ENCODE peak calls at places on chromosomes 11 and 22, in ten cellular contexts. D is pancreas; B is CD8-positive, alpha-beta T cell; K is CD8-positive, alpha-beta memory T cell; V is kidney; Y is mesendoderm; G is iPS DF 6.9; A is IMR-90; N is fibroblast of lung; I is K562. O is an unnamed sample. For H3K4me1, the result is how much of the 10 kb centered on the place peaks cover.

GRCh38 chr11:14026961-14027360 is 64.4 kb downstream of the SPON1 start:
- DNase-seq in D (no peak), B (no peak), K (no peak), V (no peak), Y (peak), G (no peak), A (peak), N (peak), I (no peak), O (no peak)

GRCh38 chr11:951507-951906 is 25.8 kb downstream of the AP2A2 start:
- DNase-seq in D (no peak), B (no peak), K (no peak), V (no peak), Y (no peak), G (no peak), A (no peak), N (no peak), I (no peak), O (peak)

GRCh38 chr22:17086750-17087149 is 1.9 kb downstream of the IL17RA start:
- DNase-seq in D (no peak), B (no peak), K (no peak), V (no peak), Y (no peak), G (no peak), A (no peak), N (no peak), I (no peak), O (no peak)

GRCh38 chr11:78587446-78587845 is 12.8 kb upstream of the NARS2 start:
- DNase-seq in D (no peak), B (no peak), K (no peak), V (no peak), Y (no peak), G (no peak), A (no peak), N (no peak), I (no peak), O (no peak)

GRCh38 chr22:47294222-47294532 is 531.7 kb downstream of the TBC1D22A start:
- DNase-seq in D (no peak), B (no peak), K (no peak), V (no peak), Y (no peak), G (no peak), A (peak), N (peak), I (no peak), O (no peak)

GRCh38 chr11:22764732-22765131 is 64.9 kb downstream of the SVIP start:
- DNase-seq in D (no peak), B (no peak), K (no peak), V (no peak), Y (no peak), G (no peak), A (no peak), N (no peak), I (no peak), O (no peak)

GRCh38 chr11:36070215-36070976 is 126.5 kb downstream of the LDLRAD3 start:
- DNase-seq in D (no peak), B (no peak), K (no peak), V (no peak), Y (no peak), G (no peak), A (no peak), N (no peak), I (no peak), O (no peak)

GRCh38 chr22:29309332-29310064 is 3.0 kb downstream of the GAS2L1 start:
- DNase-seq in D (peak), B (no peak), K (no peak), V (peak), Y (no peak), G (no peak), A (no peak), N (no peak), I (peak), O (peak)

GRCh38 chr11:288328-289144 is at the start of gene PGGHG:
- DNase-seq in D (peak), B (peak), K (peak), V (peak), Y (no peak), G (no peak), A (no peak), N (no peak), I (no peak), O (peak)

GRCh38 chr11:76803811-76804600 is 20.9 kb downstream of the TSKU start:
- DNase-seq in D (no peak), B (no peak), K (no peak), V (no peak), Y (no peak), G (no peak), A (peak), N (peak), I (no peak), O (no peak)

GRCh38 chr11:113923572-113923971 is 19.0 kb downstream of the HTR3B start:
- DNase-seq in D (no peak), B (no peak), K (no peak), V (no peak), Y (no peak), G (no peak), A (no peak), N (no peak), I (no peak), O (no peak)

GRCh38 chr22:19876314-19876940 is 21.8 kb upstream of the GNB1L start:
- DNase-seq in D (peak), B (no peak), K (no peak), V (peak), Y (no peak), G (no peak), A (no peak), N (no peak), I (no peak), O (peak)

GRCh38 chr11:1306186-1307162 is 3.0 kb downstream of the TOLLIP start:
- DNase-seq in D (peak), B (no peak), K (no peak), V (no peak), Y (no peak), G (no peak), A (no peak), N (no peak), I (no peak), O (no peak)

GRCh38 chr11:118000850-118001228 is 14.6 kb downstream of the IL10RA start:
- DNase-seq in D (no peak), B (no peak), K (no peak), V (no peak), Y (no peak), G (no peak), A (no peak), N (no peak), I (no peak), O (no peak)

GRCh38 chr22:37063436-37064420 is 12.2 kb downstream of the KCTD17 start:
- DNase-seq in D (peak), B (no peak), K (no peak), V (peak), Y (no peak), G (no peak), A (no peak), N (no peak), I (no peak), O (peak)

GRCh38 chr22:21026783-21027692 is 5.3 kb downstream of the SLC7A4 start:
- DNase-seq in D (no peak), B (no peak), K (no peak), V (no peak), Y (no peak), G (no peak), A (peak), N (peak), I (no peak), O (no peak)

GRCh38 chr22:48574776-48575566 is 1252.7 kb downstream of the BRD1 start:
- DNase-seq in D (peak), B (no peak), K (no peak), V (peak), Y (peak), G (no peak), A (no peak), N (peak), I (no peak), O (no peak)

GRCh38 chr11:69443968-69444364 is 37.5 kb upstream of the LINC01488 start:
- DNase-seq in D (no peak), B (no peak), K (no peak), V (no peak), Y (peak), G (no peak), A (peak), N (no peak), I (no peak), O (no peak)

GRCh38 chr11:79437981-79438630 is 2.7 kb downstream of the TENM4 start:
- DNase-seq in D (peak), B (no peak), K (no peak), V (peak), Y (peak), G (no peak), A (peak), N (peak), I (no peak), O (no peak)

DNA sequence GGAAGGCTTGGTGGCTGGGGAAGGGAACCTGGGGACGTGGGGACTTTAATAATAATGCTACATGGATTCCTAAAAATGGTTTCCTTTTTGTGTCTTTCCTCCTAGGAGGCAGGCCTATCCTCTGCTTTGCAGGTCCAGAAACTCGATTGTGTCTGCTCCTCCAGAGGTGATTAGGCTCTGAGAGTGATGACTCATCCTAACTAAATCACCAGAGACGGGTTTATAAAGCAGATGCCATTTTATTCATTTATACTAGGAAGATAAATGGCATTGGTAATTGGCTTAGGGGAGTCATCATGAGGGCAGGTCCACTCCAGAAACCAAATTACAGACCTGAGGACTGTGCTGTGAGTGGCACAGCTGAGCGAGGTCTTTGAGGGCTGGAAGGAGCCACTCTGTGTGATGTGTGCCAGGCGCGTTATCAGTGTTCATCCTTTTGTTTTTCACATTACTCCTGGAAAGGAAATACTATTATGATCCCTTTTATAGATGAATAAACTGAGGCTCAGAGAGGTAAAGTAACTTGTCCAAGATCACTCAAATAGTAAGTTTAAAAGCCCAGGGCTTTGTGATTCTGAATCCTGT is 7.1 kb downstream of the NLRX1 start:
- DNase-seq in D (no peak), B (no peak), K (no peak), V (no peak), Y (peak), G (no peak), A (peak), N (no peak), I (peak), O (no peak)
- H3K27ac ChIP-seq in D (no peak), B (no peak), K (no peak), V (no peak), Y (no peak), G (no peak), A (no peak), N (no peak), I (peak), O (no peak)

DNA sequence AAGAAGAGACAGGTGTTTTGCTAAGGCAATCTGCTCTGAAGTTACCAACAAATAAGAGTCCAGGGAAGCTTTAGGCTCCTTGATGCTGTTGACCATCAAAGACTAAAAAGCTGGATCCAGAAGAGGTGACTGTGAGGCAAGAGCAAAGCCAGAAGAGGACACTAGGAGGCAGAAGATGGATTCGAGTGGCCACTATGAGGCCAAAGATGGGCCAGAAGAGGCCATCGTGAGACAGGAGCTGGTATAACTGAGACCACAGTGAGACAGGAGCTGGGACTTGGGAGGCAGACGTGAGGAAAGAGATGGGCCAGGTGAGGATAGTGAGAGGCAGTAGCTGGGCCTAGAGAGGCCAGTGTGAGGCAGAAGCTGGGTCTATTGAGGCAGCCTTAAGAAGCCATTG is 37.7 kb downstream of the OR4C45 start:
- DNase-seq in D (no peak), B (no peak), K (no peak), V (no peak), Y (no peak), G (no peak), A (no peak), N (no peak), I (no peak), O (no peak)
- H3K4me1 ChIP-seq in D (under half), B (under half), K (under half), V (under half), Y (under half), G (under half), A (under half), N (under half), I (under half), O (under half)

DNA sequence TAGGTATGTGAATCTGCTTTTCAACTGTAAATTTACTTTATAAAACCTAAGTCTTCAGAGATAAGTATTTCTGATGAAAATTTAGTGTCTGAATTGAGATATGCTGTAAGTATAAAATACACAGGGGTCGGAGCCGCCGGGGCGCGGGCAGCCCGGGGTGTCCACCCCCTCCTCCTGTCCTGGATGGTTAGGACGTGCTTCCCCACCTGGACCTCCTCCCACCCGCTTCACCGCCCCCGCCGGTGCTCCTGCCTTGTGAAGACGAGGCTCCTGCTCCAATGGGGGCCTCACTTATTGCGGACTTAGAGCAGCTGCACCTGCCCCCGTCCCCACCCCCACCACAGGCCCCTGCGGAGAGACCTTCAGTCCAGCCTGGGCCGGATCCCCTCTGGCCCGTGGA is 21.3 kb upstream of the PHF21A start:
- DNase-seq in D (peak), B (no peak), K (no peak), V (no peak), Y (no peak), G (no peak), A (no peak), N (no peak), I (no peak), O (no peak)
- H3K4me3 ChIP-seq in D (no peak), B (no peak), K (no peak), V (no peak), Y (no peak), G (no peak), A (no peak), N (no peak), I (no peak), O (no peak)

DNA sequence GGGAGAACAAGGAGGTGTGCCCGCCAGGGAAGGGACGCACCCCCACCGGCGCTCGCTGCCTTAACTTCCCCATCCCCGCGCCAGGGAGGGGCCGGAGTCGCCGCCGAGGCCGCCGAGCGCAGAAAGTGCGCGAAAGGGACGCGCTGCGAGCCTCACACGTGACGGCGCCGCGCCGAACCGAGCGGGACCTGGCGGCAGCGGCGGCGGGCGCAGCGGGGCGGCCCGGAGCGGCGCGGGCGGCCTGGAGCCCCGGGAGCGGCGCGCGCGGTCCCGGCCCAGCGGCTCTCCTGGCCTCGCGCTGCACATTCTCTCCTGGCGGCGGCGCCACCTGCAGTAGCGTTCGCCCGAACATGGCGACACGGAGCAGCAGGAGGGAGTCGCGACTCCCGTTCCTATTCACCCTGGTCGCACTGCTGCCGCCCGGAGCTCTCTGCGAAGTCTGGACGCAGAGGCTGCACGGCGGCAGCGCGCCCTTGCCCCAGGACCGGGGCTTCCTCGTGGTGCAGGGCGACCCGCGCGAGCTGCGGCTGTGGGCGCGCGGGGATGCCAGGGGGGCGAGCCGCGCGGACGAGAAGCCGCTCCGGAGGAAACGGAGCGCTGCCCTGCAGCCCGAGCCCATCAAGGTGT is at the start of gene SORL1:
- DNase-seq in D (peak), B (peak), K (peak), V (peak), Y (peak), G (peak), A (peak), N (peak), I (peak), O (peak)
- H3K27ac ChIP-seq in D (peak), B (peak), K (peak), V (peak), Y (no peak), G (no peak), A (peak), N (no peak), I (no peak), O (peak)

GRCh38 chr22:46047226-46047625 is 70.3 kb upstream of the WNT7B start:
- DNase-seq in D (peak), B (no peak), K (no peak), V (no peak), Y (no peak), G (no peak), A (no peak), N (no peak), I (no peak), O (peak)

GRCh38 chr22:46044718-46045458 is 67.9 kb upstream of the WNT7B start:
- DNase-seq in D (no peak), B (no peak), K (no peak), V (peak), Y (no peak), G (no peak), A (no peak), N (no peak), I (no peak), O (peak)

GRCh38 chr22:46045459-46046298 is 68.7 kb upstream of the WNT7B start:
- DNase-seq in D (peak), B (no peak), K (no peak), V (peak), Y (no peak), G (no peak), A (no peak), N (no peak), I (no peak), O (peak)

GRCh38 chr22:46047841-46048595 is 71.1 kb upstream of the WNT7B start:
- DNase-seq in D (peak), B (no peak), K (no peak), V (peak), Y (no peak), G (no peak), A (no peak), N (no peak), I (no peak), O (peak)

DNA sequence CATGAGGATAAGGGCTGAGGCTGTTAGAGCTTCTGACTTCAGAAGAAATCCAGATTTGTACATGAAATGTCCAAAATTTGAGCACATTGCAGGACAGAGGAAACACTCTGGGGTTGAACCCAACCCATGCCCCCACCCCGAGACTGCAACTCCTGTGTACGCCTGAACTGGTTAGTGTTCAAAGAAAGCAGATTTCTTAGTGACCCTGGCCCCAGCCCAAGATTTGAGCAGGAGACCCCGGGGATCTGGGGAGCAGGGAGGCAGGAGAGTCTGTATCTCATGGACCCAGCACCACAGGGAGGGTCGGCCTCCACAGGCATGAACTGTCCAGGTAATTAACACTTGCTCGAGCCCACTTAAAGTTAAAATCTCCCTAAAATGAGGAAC is 69.3 kb upstream of the WNT7B start:
- DNase-seq in D (peak), B (no peak), K (no peak), V (peak), Y (no peak), G (no peak), A (no peak), N (no peak), I (no peak), O (peak)
- H3K4me1 ChIP-seq in D (half or more), B (under half), K (under half), V (under half), Y (under half), G (under half), A (under half), N (under half), I (under half), O (under half)

DNA sequence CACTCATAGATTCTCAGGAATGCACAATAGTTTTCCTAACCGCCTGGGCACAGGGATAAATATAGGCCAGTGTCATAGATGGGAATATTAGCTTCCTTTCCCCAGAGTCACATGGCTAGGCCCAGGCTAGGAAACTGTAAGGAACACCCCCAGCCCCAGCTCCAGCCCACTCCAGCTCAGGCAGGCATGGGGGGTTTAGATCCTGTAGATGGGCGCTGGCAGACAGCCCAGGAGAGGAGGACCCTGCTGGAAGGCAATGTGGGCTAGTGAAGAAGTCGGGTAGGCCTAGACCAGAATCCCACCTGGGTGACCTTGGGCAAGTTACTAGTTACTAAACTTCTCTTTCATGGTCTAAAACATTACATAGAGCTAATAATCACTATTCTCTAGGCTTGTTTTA is 51.3 kb downstream of the IRAG1 start:
- DNase-seq in D (no peak), B (no peak), K (no peak), V (no peak), Y (no peak), G (no peak), A (peak), N (no peak), I (no peak), O (no peak)
- H3K4me3 ChIP-seq in D (no peak), B (no peak), K (no peak), V (no peak), Y (no peak), G (no peak), A (no peak), N (no peak), I (no peak), O (no peak)

GRCh38 chr11:61968758-61969390 is 1.4 kb upstream of the FTH1 start:
- DNase-seq in D (peak), B (no peak), K (no peak), V (peak), Y (no peak), G (no peak), A (no peak), N (no peak), I (no peak), O (no peak)

GRCh38 chr11:61969391-61969758 is 1.9 kb upstream of the FTH1 start:
- DNase-seq in D (no peak), B (no peak), K (no peak), V (no peak), Y (no peak), G (no peak), A (no peak), N (no peak), I (no peak), O (no peak)

GRCh38 chr11:61971177-61972111 is 4.0 kb upstream of the FTH1 start:
- DNase-seq in D (peak), B (peak), K (no peak), V (peak), Y (peak), G (peak), A (peak), N (peak), I (peak), O (peak)

GRCh38 chr11:61967924-61968757 is 707 bp upstream of the FTH1 start:
- DNase-seq in D (peak), B (peak), K (no peak), V (peak), Y (peak), G (no peak), A (no peak), N (peak), I (peak), O (peak)

GRCh38 chr11:61969838-61970452 is 2.5 kb upstream of the FTH1 start:
- DNase-seq in D (no peak), B (no peak), K (no peak), V (no peak), Y (no peak), G (no peak), A (peak), N (peak), I (no peak), O (no peak)
- H3K27ac ChIP-seq in D (peak), B (no peak), K (peak), V (peak), Y (no peak), G (no peak), A (peak), N (peak), I (peak), O (peak)